ENCODE peak calls at places on chromosomes 1 and 21, in eight cellular contexts. M is hepatocyte; W is AG04450; K is heart left ventricle; V is lower lobe of right lung; P is CD8-positive, alpha-beta T cell; H is heart right ventricle; O is CD4-positive, CD25-positive, alpha-beta regulatory T cell. G is an unnamed sample. For H3K27me3 and H3K9me3, the result is how much of the 10 kb centered on the place peaks cover.

GRCh38 chr1:229664133-229664689 is 38.2 kb downstream of the URB2 start:
- DNase-seq in M (peak), W (no peak), K (no peak), V (no peak), P (peak), H (peak), O (peak), G (no peak)

GRCh38 chr1:171346866-171347265 is 32.9 kb downstream of the FMO4 start:
- DNase-seq in M (no peak), W (no peak), K (no peak), V (no peak), P (no peak), H (no peak), O (no peak), G (no peak)

GRCh38 chr1:171627020-171627419 is 5.0 kb downstream of the MYOCOS start:
- DNase-seq in M (no peak), W (no peak), K (no peak), V (no peak), P (no peak), H (no peak), O (no peak), G (no peak)

GRCh38 chr21:7957713-7958064 is 2563.7 kb upstream of the TPTE start:
- DNase-seq in M (no peak), W (no peak), K (no peak), V (no peak), P (no peak), H (no peak), O (no peak), G (no peak)

GRCh38 chr1:67134692-67135091 is at the start of gene C1orf141:
- DNase-seq in M (no peak), W (no peak), K (no peak), V (no peak), P (no peak), H (peak), O (no peak), G (peak)

GRCh38 chr1:160217466-160218165 is 12.4 kb downstream of the PEA15 start:
- DNase-seq in M (no peak), W (no peak), K (no peak), V (no peak), P (no peak), H (no peak), O (no peak), G (peak)

GRCh38 chr1:233364695-233365539 is 37.4 kb downstream of the MAP3K21 start:
- DNase-seq in M (no peak), W (no peak), K (no peak), V (no peak), P (no peak), H (no peak), O (no peak), G (no peak)

GRCh38 chr1:85220756-85221166 is 19.9 kb upstream of the SYDE2 start:
- DNase-seq in M (no peak), W (peak), K (no peak), V (no peak), P (no peak), H (no peak), O (no peak), G (no peak)

GRCh38 chr1:165544996-165545395 is 1.2 kb downstream of the LRRC52 start:
- DNase-seq in M (no peak), W (no peak), K (no peak), V (no peak), P (no peak), H (no peak), O (no peak), G (no peak)

GRCh38 chr1:226110249-226111108 is 48.0 kb downstream of the H3-3A start:
- DNase-seq in M (peak), W (no peak), K (peak), V (peak), P (peak), H (peak), O (peak), G (peak)

GRCh38 chr1:221672160-221672762 is 69.6 kb downstream of the DUSP10 start:
- DNase-seq in M (no peak), W (peak), K (no peak), V (no peak), P (no peak), H (no peak), O (no peak), G (no peak)

GRCh38 chr1:109208431-109208830 is 5.3 kb upstream of the SARS1 start:
- DNase-seq in M (no peak), W (no peak), K (no peak), V (no peak), P (no peak), H (no peak), O (no peak), G (no peak)

GRCh38 chr1:61133048-61134019 is 51.0 kb downstream of the NFIA start:
- DNase-seq in M (no peak), W (no peak), K (no peak), V (no peak), P (no peak), H (no peak), O (no peak), G (no peak)

GRCh38 chr1:61132176-61133047 is 50.1 kb downstream of the NFIA start:
- DNase-seq in M (peak), W (no peak), K (no peak), V (no peak), P (no peak), H (no peak), O (no peak), G (no peak)

GRCh38 chr1:61131716-61132115 is 49.4 kb downstream of the NFIA start:
- DNase-seq in M (no peak), W (peak), K (no peak), V (no peak), P (no peak), H (no peak), O (no peak), G (no peak)

GRCh38 chr1:61130338-61131000 is 48.1 kb downstream of the NFIA start:
- DNase-seq in M (no peak), W (no peak), K (no peak), V (no peak), P (no peak), H (no peak), O (no peak), G (no peak)

GRCh38 chr1:61131248-61131647 is 48.9 kb downstream of the NFIA start:
- DNase-seq in M (no peak), W (no peak), K (no peak), V (no peak), P (no peak), H (no peak), O (no peak), G (no peak)
- H3K4me3 ChIP-seq in M (no peak), W (no peak), K (no peak), V (no peak), P (no peak), H (no peak), O (no peak), G (no peak)

DNA sequence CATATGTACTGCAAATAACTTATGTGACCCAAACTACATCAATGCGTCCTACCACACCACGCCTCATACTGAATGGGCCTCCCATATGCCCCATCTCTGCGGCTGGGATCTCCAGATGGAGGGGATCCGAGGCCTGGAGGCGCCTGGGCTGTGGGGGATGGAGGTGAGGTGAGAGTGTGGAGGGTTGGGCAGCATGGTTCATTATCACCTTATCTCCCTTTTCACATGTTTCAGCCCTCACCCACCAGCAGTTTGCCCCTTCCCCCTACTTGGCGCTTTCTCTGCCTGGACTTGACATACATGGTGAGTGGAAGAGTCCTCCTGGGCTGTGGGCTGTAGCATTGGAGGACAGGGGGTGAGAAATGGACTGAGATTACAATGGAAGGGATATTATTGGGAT is 61.5 kb downstream of the MEF2D start:
- DNase-seq in M (no peak), W (no peak), K (no peak), V (no peak), P (no peak), H (no peak), O (no peak), G (no peak)
- H3K27me3 ChIP-seq in M (half or more), W (half or more), K (half or more), V (half or more), P (half or more), H (half or more), O (half or more), G (under half)

DNA sequence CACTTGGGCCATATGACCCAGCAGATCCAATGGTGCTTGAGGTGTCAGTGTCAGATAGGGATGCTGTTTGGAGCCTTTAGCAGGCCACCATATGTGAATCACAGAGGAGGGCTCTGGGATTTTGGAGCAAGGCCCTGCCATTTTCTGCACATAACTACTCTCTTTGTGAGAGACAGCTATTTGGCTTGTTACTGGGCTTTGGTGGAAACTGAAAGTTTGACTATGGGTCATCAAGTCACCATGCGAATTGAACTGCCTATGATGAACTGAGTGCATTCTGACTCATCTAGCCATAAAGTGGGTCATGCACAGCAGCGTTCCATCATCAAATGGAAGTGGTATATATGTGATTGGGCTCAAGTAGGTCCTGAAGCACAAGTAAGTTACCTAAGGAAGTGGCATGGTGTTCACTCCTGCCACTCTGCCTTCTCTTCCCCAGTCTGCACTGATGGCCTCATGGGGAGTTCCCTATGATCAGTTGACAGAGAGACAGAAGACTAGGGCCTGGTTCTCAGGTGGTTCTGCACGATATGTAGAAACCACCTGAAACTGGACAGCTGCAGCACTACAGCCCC is 447.3 kb downstream of the AGBL4 start:
- DNase-seq in M (no peak), W (no peak), K (no peak), V (no peak), P (no peak), H (no peak), O (no peak), G (no peak)
- H3K9me3 ChIP-seq in M (under half), W (under half), K (under half), V (under half), P (under half), H (under half), O (under half), G (under half)

DNA sequence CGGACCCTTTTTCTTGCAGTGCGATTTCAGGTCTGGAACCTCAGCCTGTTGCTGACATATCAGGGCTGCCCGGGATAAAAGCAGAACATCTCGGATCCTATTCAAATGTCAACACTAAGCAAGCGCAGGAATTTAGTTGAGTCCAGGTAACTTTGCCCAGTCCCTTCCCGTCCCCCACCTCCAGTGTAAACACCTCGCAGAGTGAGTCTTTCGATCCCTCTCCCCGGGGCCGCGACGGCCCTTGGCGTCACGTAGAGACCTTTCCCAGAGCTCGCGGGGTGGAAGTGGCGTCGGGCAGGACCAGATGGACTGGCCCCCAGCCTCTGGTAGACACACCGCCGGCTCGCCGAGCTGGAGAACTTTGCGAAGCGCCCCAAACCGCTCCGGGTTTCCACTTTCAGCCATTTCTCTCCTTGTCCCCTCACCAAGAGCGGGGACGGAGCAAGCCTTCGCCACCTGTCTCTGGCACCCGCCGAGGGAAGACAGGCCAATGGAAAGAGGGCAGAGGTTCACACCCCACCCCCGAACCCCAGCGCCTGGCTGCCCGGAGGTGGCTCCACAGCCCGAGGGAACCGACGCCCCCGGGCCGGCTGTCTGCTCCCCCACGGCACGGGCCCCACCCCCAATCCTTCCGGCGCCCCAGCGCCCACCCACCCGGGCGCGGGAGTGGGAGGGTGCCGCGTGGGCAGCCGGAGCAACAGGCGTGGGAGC is 570 bp downstream of the KCND3 start:
- DNase-seq in M (peak), W (no peak), K (peak), V (peak), P (no peak), H (peak), O (no peak), G (peak)
- H3K4me3 ChIP-seq in M (peak), W (no peak), K (peak), V (peak), P (no peak), H (peak), O (no peak), G (peak)

GRCh38 chr1:245406426-245406825 is 251.6 kb downstream of the KIF26B start:
- DNase-seq in M (no peak), W (no peak), K (no peak), V (no peak), P (no peak), H (no peak), O (no peak), G (no peak)

GRCh38 chr1:245401881-245402598 is 247.3 kb downstream of the KIF26B start:
- DNase-seq in M (no peak), W (no peak), K (no peak), V (no peak), P (no peak), H (no peak), O (no peak), G (no peak)

GRCh38 chr1:245407983-245408382 is 253.2 kb downstream of the KIF26B start:
- DNase-seq in M (no peak), W (no peak), K (no peak), V (no peak), P (no peak), H (no peak), O (no peak), G (no peak)

GRCh38 chr1:245404952-245405351 is 250.2 kb downstream of the KIF26B start:
- DNase-seq in M (no peak), W (no peak), K (no peak), V (no peak), P (no peak), H (no peak), O (no peak), G (no peak)

GRCh38 chr1:245404527-245404926 is 249.7 kb downstream of the KIF26B start:
- DNase-seq in M (no peak), W (no peak), K (no peak), V (no peak), P (no peak), H (no peak), O (no peak), G (no peak)
- H3K27me3 ChIP-seq in M (under half), W (under half), K (under half), V (under half), P (under half), H (under half), O (under half), G (under half)

DNA sequence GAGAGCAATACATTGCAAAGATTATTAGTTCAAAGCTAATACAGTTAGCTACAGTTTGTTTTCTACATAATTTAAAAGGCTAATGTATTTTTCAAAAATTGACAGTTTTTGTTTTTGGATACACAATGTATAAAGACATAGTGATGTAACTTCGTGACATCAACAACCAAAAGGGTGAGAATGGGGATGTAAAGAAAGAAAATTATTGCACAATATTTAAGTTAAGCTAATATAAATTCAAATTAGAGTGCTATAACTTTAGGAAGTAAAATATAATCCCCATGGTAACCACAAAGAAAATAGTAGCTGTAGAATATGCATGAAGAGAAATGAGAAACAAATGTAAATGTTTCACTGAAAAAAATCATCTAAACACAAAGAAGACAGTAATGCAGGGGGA is 334.4 kb upstream of the DEPDC1 start:
- DNase-seq in M (no peak), W (no peak), K (no peak), V (no peak), P (no peak), H (no peak), O (no peak), G (no peak)
- H3K9me3 ChIP-seq in M (under half), W (under half), K (under half), V (under half), P (under half), H (under half), O (under half), G (under half)

GRCh38 chr1:24932284-24932683 is 2.2 kb upstream of the RUNX3 start:
- DNase-seq in M (peak), W (no peak), K (no peak), V (peak), P (peak), H (peak), O (peak), G (no peak)
- H3K4me3 ChIP-seq in M (no peak), W (no peak), K (peak), V (peak), P (no peak), H (peak), O (peak), G (no peak)